ENCODE peak calls at places on chromosomes 3 and 15, in ten cellular contexts. B is psoas muscle, U is OCI-LY7, Q is sigmoid colon, E is IMR-90, F is colonic mucosa, R is left ventricle myocardium inferior, H is cardiac muscle cell, S is heart left ventricle, J is mucosa of descending colon. L is an unnamed sample. For H3K4me1, the result is how much of the 10 kb centered on the place peaks cover.

GRCh38 chr3:21781371-21781770 is 30.4 kb upstream of the ZNF385D start:
- DNase-seq in B (no peak), J (no peak), U (no peak), Q (no peak), R (no peak), H (no peak), E (no peak), S (no peak), F (no peak), L (no peak)

GRCh38 chr15:69786136-69786701 is 311.5 kb downstream of the TLE3 start:
- DNase-seq in S (no peak), J (no peak), B (no peak), R (no peak), H (no peak), E (no peak), U (no peak), F (no peak), Q (no peak), L (no peak)

GRCh38 chr3:162992741-162993140 is 1496.1 kb downstream of the OTOL1 start:
- DNase-seq in H (no peak), B (no peak), S (no peak), E (no peak), Q (no peak), J (no peak), U (no peak), R (no peak), F (no peak), L (no peak)

GRCh38 chr15:75696303-75696657 is 16.4 kb downstream of the CSPG4 start:
- DNase-seq in Q (peak), H (no peak), B (no peak), S (no peak), R (no peak), J (no peak), U (no peak), E (no peak), F (no peak), L (no peak)

GRCh38 chr15:35603298-35603697 is 57.3 kb upstream of the DPH6 start:
- DNase-seq in F (no peak), U (no peak), H (no peak), E (peak), R (no peak), S (no peak), Q (no peak), J (no peak), B (no peak), L (no peak)

GRCh38 chr3:10883478-10884234 is 67.6 kb downstream of the SLC6A11 start:
- DNase-seq in B (no peak), R (no peak), E (peak), H (peak), J (peak), F (no peak), S (no peak), U (peak), Q (no peak), L (no peak)

GRCh38 chr15:48191574-48192225 is at the start of gene CTXN2:
- DNase-seq in R (no peak), S (no peak), B (no peak), U (no peak), H (peak), E (no peak), Q (no peak), F (peak), J (peak), L (no peak)

GRCh38 chr3:156285626-156286025 is 165.2 kb downstream of the KCNAB1 start:
- DNase-seq in J (peak), B (no peak), R (no peak), U (no peak), Q (no peak), S (no peak), F (no peak), E (no peak), H (no peak), L (no peak)

GRCh38 chr3:127286571-127287140 is 1.2 kb downstream of the PRR20G start:
- DNase-seq in E (peak), B (no peak), R (no peak), Q (no peak), J (no peak), U (no peak), S (no peak), F (no peak), H (no peak), L (no peak)

GRCh38 chr3:45560270-45561020 is 34.1 kb upstream of the LIMD1 start:
- DNase-seq in E (peak), Q (peak), U (no peak), J (peak), F (peak), S (peak), H (no peak), R (peak), B (peak), L (peak)

GRCh38 chr3:24315991-24316390 is 178.7 kb downstream of the THRB start:
- DNase-seq in B (no peak), E (no peak), H (no peak), R (no peak), F (no peak), U (no peak), Q (no peak), J (no peak), S (no peak), L (no peak)

GRCh38 chr15:90159213-90159612 is 41.9 kb upstream of the SEMA4B start:
- DNase-seq in Q (no peak), E (no peak), F (peak), S (no peak), H (no peak), U (no peak), J (peak), B (no peak), R (no peak), L (peak)

GRCh38 chr15:29138260-29138659 is 131.4 kb downstream of the NSMCE3 start:
- DNase-seq in H (no peak), F (no peak), R (no peak), U (no peak), E (no peak), S (no peak), B (no peak), J (no peak), Q (no peak), L (no peak)

GRCh38 chr3:47113669-47114365 is 50.1 kb downstream of the SETD2 start:
- DNase-seq in F (no peak), H (no peak), B (no peak), U (peak), S (no peak), Q (no peak), R (no peak), E (peak), J (no peak), L (no peak)

GRCh38 chr3:7669641-7670040 is 808.7 kb downstream of the GRM7 start:
- DNase-seq in J (no peak), Q (no peak), H (no peak), F (no peak), E (no peak), B (no peak), U (no peak), R (no peak), S (no peak), L (no peak)

GRCh38 chr3:188482929-188483328 is 329.0 kb downstream of the LPP start:
- DNase-seq in J (no peak), S (no peak), E (no peak), F (no peak), B (no peak), R (no peak), Q (no peak), U (no peak), H (no peak), L (no peak)

GRCh38 chr15:48112242-48112641 is 8.5 kb upstream of the SLC24A5 start:
- DNase-seq in R (no peak), B (no peak), U (peak), H (peak), Q (no peak), J (peak), E (peak), F (no peak), S (no peak), L (no peak)

DNA sequence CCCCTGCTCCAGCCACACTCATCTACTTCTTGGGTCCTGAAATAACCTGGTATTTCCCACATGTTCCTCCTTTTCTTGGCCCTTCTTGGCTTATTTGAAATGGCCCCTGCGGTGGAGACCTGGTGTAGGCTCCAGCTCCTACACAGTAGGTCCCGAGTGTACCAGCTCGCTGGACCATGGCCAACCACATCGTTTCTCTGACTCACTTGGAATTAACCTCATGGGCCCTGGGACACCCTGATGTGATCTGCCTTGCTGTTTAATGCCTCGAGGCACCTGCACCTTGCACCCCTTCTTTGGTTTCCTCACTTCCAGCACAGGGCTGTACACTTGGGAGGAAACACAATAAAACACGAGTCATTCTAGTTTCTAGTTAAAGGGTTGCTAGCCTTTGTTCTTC is 60.3 kb downstream of the FEM1B start:
- DNase-seq in S (no peak), F (no peak), E (no peak), J (no peak), H (no peak), B (no peak), R (no peak), Q (no peak), U (no peak), L (no peak)
- H3K4me1 ChIP-seq in S (half or more), F (under half), E (under half), J (under half), H (under half), B (under half), R (half or more), Q (under half), U (under half), L (under half)

GRCh38 chr15:31365655-31366127 is 39.1 kb downstream of the KLF13 start:
- DNase-seq in B (peak), J (peak), Q (peak), R (peak), E (peak), U (peak), F (peak), H (peak), S (peak), L (peak)
- TF ChIP-seq CTCF in B (peak), J (peak), Q (peak), R (peak), E (peak), U (peak), F (peak), H (peak), S (peak), L (peak)

GRCh38 chr15:83305696-83306291 is 21.3 kb upstream of the BNC1 start:
- DNase-seq in B (no peak), R (no peak), E (peak), J (no peak), Q (no peak), S (no peak), F (no peak), H (peak), U (no peak), L (no peak)

GRCh38 chr15:83308671-83309070 is 24.2 kb upstream of the BNC1 start:
- DNase-seq in Q (no peak), B (no peak), S (no peak), U (no peak), J (no peak), E (no peak), H (no peak), R (no peak), F (no peak), L (no peak)

GRCh38 chr15:83306561-83306960 is 22.1 kb upstream of the BNC1 start:
- DNase-seq in B (no peak), H (no peak), U (no peak), S (no peak), E (peak), Q (no peak), F (no peak), J (no peak), R (no peak), L (no peak)

GRCh38 chr15:83312046-83312445 is 27.6 kb upstream of the BNC1 start:
- DNase-seq in B (no peak), F (no peak), E (no peak), Q (no peak), R (no peak), H (no peak), S (no peak), J (no peak), U (no peak), L (no peak)

GRCh38 chr15:83310521-83311456 is 26.3 kb upstream of the BNC1 start:
- DNase-seq in B (no peak), U (no peak), E (no peak), F (no peak), J (no peak), H (no peak), Q (no peak), R (no peak), S (no peak), L (no peak)
- H3K4me1 ChIP-seq in B (under half), U (under half), E (under half), F (under half), J (under half), H (under half), Q (under half), R (under half), S (under half), L (under half)

GRCh38 chr15:99385865-99386264 is 134.6 kb downstream of the LRRC28 start:
- DNase-seq in F (peak), S (peak), E (peak), B (peak), H (peak), J (peak), U (no peak), Q (no peak), R (peak), L (peak)

GRCh38 chr15:99387769-99388168 is 136.5 kb downstream of the LRRC28 start:
- DNase-seq in J (no peak), B (no peak), R (no peak), S (no peak), Q (no peak), F (no peak), U (no peak), E (no peak), H (no peak), L (no peak)

GRCh38 chr15:99386429-99386828 is 135.1 kb downstream of the LRRC28 start:
- DNase-seq in J (no peak), R (no peak), U (no peak), Q (no peak), B (no peak), F (no peak), H (no peak), E (no peak), S (no peak), L (no peak)

GRCh38 chr15:99390667-99391066 is 139.4 kb downstream of the LRRC28 start:
- DNase-seq in S (no peak), U (no peak), Q (no peak), R (no peak), B (no peak), J (no peak), F (no peak), E (no peak), H (no peak), L (no peak)

GRCh38 chr15:99384992-99385669 is 133.8 kb downstream of the LRRC28 start:
- DNase-seq in Q (no peak), U (no peak), R (no peak), H (no peak), J (no peak), F (no peak), S (no peak), B (no peak), E (no peak), L (no peak)
- TF ChIP-seq CTCF in Q (no peak), U (peak), R (peak), H (peak), J (no peak), F (no peak), S (no peak), B (no peak), E (no peak), L (no peak)

GRCh38 chr3:71304261-71304646 is 279.3 kb downstream of the FOXP1 start:
- DNase-seq in Q (no peak), E (no peak), J (no peak), R (no peak), S (no peak), H (no peak), F (no peak), U (no peak), B (no peak), L (no peak)
- H3K4me1 ChIP-seq in Q (under half), E (under half), J (under half), R (under half), S (under half), H (half or more), F (under half), U (under half), B (under half), L (half or more)

DNA sequence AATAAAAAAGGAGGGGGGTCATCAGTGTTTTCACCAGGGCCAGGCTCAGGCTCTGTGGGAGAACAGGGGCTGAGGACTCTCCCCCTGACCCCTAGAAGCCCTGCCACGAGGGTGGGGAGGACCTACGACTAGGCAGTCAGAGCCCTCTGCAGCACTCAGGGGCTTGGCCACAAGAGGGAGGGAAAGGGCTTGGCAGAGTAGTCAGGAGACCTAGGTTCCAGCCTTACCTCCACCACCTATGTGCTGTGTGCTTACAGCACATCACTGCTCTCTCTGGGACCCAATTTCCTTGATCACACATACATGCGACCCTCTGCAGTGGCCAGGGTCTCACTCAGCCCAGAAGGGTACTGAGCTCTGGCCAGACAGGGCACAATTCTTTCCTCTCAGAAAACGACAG is 16.3 kb upstream of the SKIC8 start:
- DNase-seq in R (no peak), E (no peak), H (peak), S (no peak), F (peak), U (peak), B (no peak), J (peak), Q (peak), L (no peak)
- TF ChIP-seq CTCF in R (no peak), E (peak), H (no peak), S (no peak), F (peak), U (peak), B (no peak), J (no peak), Q (no peak), L (no peak)

GRCh38 chr3:125116311-125117069 is 60.7 kb upstream of the HEG1 start:
- DNase-seq in J (peak), R (no peak), E (peak), S (peak), H (peak), F (no peak), U (no peak), Q (no peak), B (no peak), L (no peak)
- H3K4me1 ChIP-seq in J (under half), R (under half), E (under half), S (half or more), H (under half), F (under half), U (under half), Q (under half), B (under half), L (under half)

GRCh38 chr3:15823092-15823491 is 25.3 kb upstream of the ANKRD28 start:
- DNase-seq in F (no peak), J (no peak), H (no peak), S (no peak), U (no peak), Q (no peak), B (no peak), E (no peak), R (no peak), L (no peak)

GRCh38 chr3:15819043-15819442 is 21.3 kb upstream of the ANKRD28 start:
- DNase-seq in U (no peak), H (no peak), F (no peak), S (no peak), J (no peak), Q (no peak), B (no peak), E (no peak), R (no peak), L (no peak)

GRCh38 chr3:15819576-15819975 is 21.8 kb upstream of the ANKRD28 start:
- DNase-seq in J (no peak), H (no peak), E (no peak), F (no peak), B (no peak), S (no peak), Q (no peak), R (no peak), U (no peak), L (no peak)

GRCh38 chr3:15822281-15822680 is 24.5 kb upstream of the ANKRD28 start:
- DNase-seq in B (no peak), F (no peak), H (no peak), J (no peak), E (no peak), Q (no peak), R (no peak), U (no peak), S (no peak), L (no peak)

DNA sequence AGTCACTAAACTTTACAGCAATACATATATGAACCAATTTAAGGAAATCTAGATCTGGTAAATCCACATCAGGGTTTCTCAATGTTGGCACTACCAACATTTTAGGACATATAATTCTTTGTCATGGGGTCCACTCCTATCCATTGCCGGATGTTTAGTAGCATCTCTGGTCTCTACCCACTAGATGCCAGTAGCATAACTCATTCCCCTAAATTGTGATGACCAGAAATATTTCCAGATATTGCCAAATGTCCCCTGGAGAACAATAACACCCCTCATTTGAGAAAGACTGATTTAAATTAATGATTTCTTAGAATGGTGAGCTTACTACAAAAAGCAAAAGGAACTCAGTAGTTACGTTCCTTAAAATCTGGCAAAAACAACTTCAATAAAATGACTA is 23.1 kb upstream of the ANKRD28 start:
- DNase-seq in B (no peak), U (no peak), F (no peak), H (no peak), R (no peak), J (no peak), S (no peak), E (no peak), Q (no peak), L (no peak)
- TF ChIP-seq CTCF in B (no peak), U (no peak), F (no peak), H (no peak), R (no peak), J (no peak), S (no peak), E (peak), Q (no peak), L (no peak)

L was measured in stomach.